ENCODE peak calls at places on chromosome 17, in four cellular contexts. B is activated effector memory CD4-positive, alpha-beta T cell treated with anti-CD3 and anti-CD28 coated beads, Interleukin-2, amount 50 U/mL, for 16 hours; Y is GM12865; C is left ventricle myocardium inferior. A is an unnamed sample.

GRCh38 chr17:27091043-27091497 is 202.8 kb upstream of the WSB1 start:
- DNase-seq in B (no peak), Y (no peak), C (no peak), A (no peak)

GRCh38 chr17:2120550-2121335 is 65.8 kb downstream of the HIC1 start:
- DNase-seq in B (no peak), Y (no peak), C (no peak), A (no peak)

GRCh38 chr17:38728290-38728831 is 1.8 kb upstream of the CISD3 start:
- DNase-seq in B (peak), Y (peak), C (no peak), A (no peak)

GRCh38 chr17:65324977-65325376 is 187.8 kb downstream of the RGS9 start:
- DNase-seq in B (no peak), Y (no peak), C (no peak), A (no peak)

GRCh38 chr17:7586673-7587419 is 3.0 kb downstream of the SOX15 start:
- DNase-seq in B (no peak), Y (no peak), C (no peak), A (no peak)

GRCh38 chr17:50364715-50365114 is 8.3 kb downstream of the MRPL27 start:
- DNase-seq in B (peak), Y (no peak), C (no peak), A (no peak)

GRCh38 chr17:41549596-41550039 is 21.5 kb upstream of the KRT19 start:
- DNase-seq in B (no peak), Y (no peak), C (no peak), A (no peak)

GRCh38 chr17:74842599-74843351 is 16.9 kb downstream of the GRIN2C start:
- DNase-seq in B (no peak), Y (peak), C (peak), A (no peak)

GRCh38 chr17:29699283-29699682 is 76.6 kb upstream of the CORO6 start:
- DNase-seq in B (no peak), Y (no peak), C (no peak), A (no peak)

GRCh38 chr17:71438631-71439146 is 682.1 kb upstream of the SOX9 start:
- DNase-seq in B (no peak), Y (no peak), C (no peak), A (no peak)

GRCh38 chr17:72826602-72827001 is 265.9 kb downstream of the SLC39A11 start:
- DNase-seq in B (no peak), Y (no peak), C (no peak), A (no peak)

GRCh38 chr17:4772235-4772613 is 538 bp downstream of the TM4SF5 start:
- DNase-seq in B (no peak), Y (no peak), C (no peak), A (no peak)

GRCh38 chr17:80804466-80804865 is 187.2 kb upstream of the CHMP6 start:
- DNase-seq in B (no peak), Y (no peak), C (no peak), A (no peak)

GRCh38 chr17:65193305-65194293 is 56.4 kb downstream of the RGS9 start:
- DNase-seq in B (no peak), Y (no peak), C (no peak), A (no peak)

GRCh38 chr17:14080847-14081251 is 11.5 kb downstream of the COX10 start:
- DNase-seq in B (no peak), Y (no peak), C (no peak), A (no peak)

GRCh38 chr17:81499601-81499970 is 13.0 kb downstream of the ACTG1 start:
- DNase-seq in B (no peak), Y (no peak), C (no peak), A (no peak)

GRCh38 chr17:74123350-74123749 is 80.1 kb upstream of the RPL38 start:
- DNase-seq in B (peak), Y (no peak), C (no peak), A (no peak)

GRCh38 chr17:80773243-80773991 is 218.2 kb upstream of the CHMP6 start:
- DNase-seq in B (peak), Y (no peak), C (peak), A (no peak)

GRCh38 chr17:7561028-7561575 is 617 bp upstream of the SENP3 start:
- DNase-seq in B (peak), Y (peak), C (peak), A (peak)

GRCh38 chr17:38741853-38742421 is 6.2 kb downstream of the PCGF2 start:
- DNase-seq in B (no peak), Y (no peak), C (peak), A (no peak)

GRCh38 chr17:64662774-64663367 is 764 bp upstream of the SMURF2 start:
- DNase-seq in B (peak), Y (no peak), C (no peak), A (no peak)

GRCh38 chr17:38867179-38867994 is 2.5 kb upstream of the LASP1 start:
- DNase-seq in B (peak), Y (peak), C (peak), A (peak)

GRCh38 chr17:57086069-57086930 is 1.3 kb downstream of the AKAP1 start:
- DNase-seq in B (peak), Y (peak), C (no peak), A (no peak)

GRCh38 chr17:71467719-71468118 is 653.1 kb upstream of the SOX9 start:
- DNase-seq in B (no peak), Y (no peak), C (no peak), A (no peak)

GRCh38 chr17:16961792-16962191 is 10.1 kb downstream of the TNFRSF13B start:
- DNase-seq in B (no peak), Y (no peak), C (no peak), A (no peak)

GRCh38 chr17:49210158-49211029 is at the start of the genes ABI3 and GNGT2:
- DNase-seq in B (peak), Y (peak), C (peak), A (no peak)

GRCh38 chr17:77428901-77429734 is 288.3 kb downstream of the SEC14L1 start:
- DNase-seq in B (no peak), Y (no peak), C (no peak), A (no peak)

GRCh38 chr17:33905338-33905800 is 349.7 kb upstream of the CCL2 start:
- DNase-seq in B (no peak), Y (no peak), C (no peak), A (no peak)

GRCh38 chr17:50872710-50873424 is 6.7 kb upstream of the TOB1 start:
- DNase-seq in B (peak), Y (peak), C (no peak), A (no peak)

GRCh38 chr17:50658602-50659001 is 23.9 kb downstream of the ABCC3 start:
- DNase-seq in B (no peak), Y (no peak), C (no peak), A (no peak)

GRCh38 chr17:7589204-7589868 is 558 bp downstream of the SOX15 start:
- DNase-seq in B (peak), Y (peak), C (peak), A (no peak)

GRCh38 chr17:67186782-67187181 is 58.2 kb downstream of the HELZ start:
- DNase-seq in B (no peak), Y (no peak), C (no peak), A (no peak)

A was measured in NCI-H2081 treated with DMSO at 0.1 percent for 48 hours.